ENCODE peak calls at places on chromosomes 13 and 19, in seven cellular contexts. N is GM04504; K is fibroblast of lung; A is HCT116; Q is A673; T is stomach; G is naive thymus-derived CD4-positive, alpha-beta T cell. S is an unnamed sample.

GRCh38 chr13:43085545-43085944 is 62.2 kb downstream of the DNAJC15 start:
- DNase-seq in N (peak), K (peak), T (no peak), G (no peak), Q (peak), A (peak), S (no peak)

GRCh38 chr13:53439439-53440225 is 411.0 kb downstream of the OLFM4 start:
- DNase-seq in K (no peak), T (no peak), G (no peak), N (no peak), A (no peak), Q (no peak), S (no peak)

GRCh38 chr13:48318014-48318713 is 14.6 kb downstream of the RB1 start:
- DNase-seq in K (no peak), Q (no peak), A (no peak), G (no peak), N (no peak), T (no peak), S (no peak)

GRCh38 chr13:29165840-29166239 is 345.7 kb downstream of the MTUS2 start:
- DNase-seq in Q (no peak), K (peak), G (no peak), A (no peak), N (no peak), T (no peak), S (peak)

GRCh38 chr13:39107484-39108040 is 69.3 kb downstream of the NHLRC3 start:
- DNase-seq in T (no peak), G (no peak), Q (no peak), K (no peak), N (no peak), A (no peak), S (no peak)

GRCh38 chr19:53461866-53462265 is 5.7 kb upstream of the ZNF813 start:
- DNase-seq in Q (no peak), A (no peak), T (no peak), N (no peak), K (no peak), G (no peak), S (no peak)

GRCh38 chr19:40744554-40745401 is 5.5 kb downstream of the ACTMAP start:
- DNase-seq in K (no peak), N (no peak), T (no peak), G (no peak), A (no peak), Q (no peak), S (no peak)

GRCh38 chr19:49497047-49497789 is 984 bp downstream of the RPS11 start:
- DNase-seq in N (no peak), K (peak), A (no peak), T (peak), Q (peak), G (peak), S (no peak)

GRCh38 chr13:28117689-28118377 is 17.5 kb upstream of the FLT3 start:
- DNase-seq in Q (peak), A (no peak), K (no peak), G (no peak), T (peak), N (no peak), S (no peak)

GRCh38 chr19:31312004-31312403 is 37.2 kb downstream of the TSHZ3 start:
- DNase-seq in Q (no peak), T (no peak), K (peak), G (no peak), A (no peak), N (peak), S (peak)

GRCh38 chr19:35977446-35978222 is 17.4 kb upstream of the SDHAF1 start:
- DNase-seq in T (no peak), Q (peak), N (no peak), G (no peak), K (no peak), A (peak), S (no peak)

GRCh38 chr13:52128714-52129700 is at the start of gene NEK5:
- DNase-seq in G (peak), N (peak), T (peak), A (peak), Q (peak), K (peak), S (no peak)

GRCh38 chr13:24670927-24671326 is 9.3 kb upstream of the ATP12A start:
- DNase-seq in A (peak), G (no peak), Q (peak), K (peak), N (no peak), T (no peak), S (no peak)

GRCh38 chr13:26653310-26653709 is 95.8 kb downstream of the WASF3 start:
- DNase-seq in T (no peak), Q (no peak), A (no peak), N (peak), G (no peak), K (peak), S (peak)

GRCh38 chr13:113006660-113007059 is 37.6 kb downstream of the MCF2L start:
- DNase-seq in A (no peak), Q (no peak), N (no peak), K (no peak), G (no peak), T (no peak), S (no peak)

GRCh38 chr19:35729021-35729420 is 11.2 kb downstream of the KMT2B start:
- DNase-seq in A (no peak), Q (no peak), N (no peak), G (no peak), K (no peak), T (no peak), S (no peak)

GRCh38 chr19:55216461-55217198 is 7.3 kb upstream of the PTPRH start:
- DNase-seq in A (peak), G (peak), K (peak), N (peak), Q (peak), T (peak), S (peak)

GRCh38 chr13:30191491-30192100 is 115.8 kb downstream of the KATNAL1 start:
- DNase-seq in T (no peak), Q (no peak), A (no peak), G (no peak), K (peak), N (peak), S (no peak)

GRCh38 chr13:30831515-30831914 is 74.6 kb upstream of the MEDAG start:
- DNase-seq in G (no peak), N (no peak), Q (no peak), T (no peak), A (no peak), K (no peak), S (no peak)

GRCh38 chr13:30148171-30148754 is 159.1 kb downstream of the KATNAL1 start:
- DNase-seq in N (no peak), K (no peak), Q (no peak), G (peak), A (no peak), T (no peak), S (no peak)

GRCh38 chr13:48728876-48729275 is 75.1 kb downstream of the CYSLTR2 start:
- DNase-seq in K (peak), G (no peak), Q (no peak), T (no peak), N (no peak), A (no peak), S (no peak)

GRCh38 chr19:10461047-10461949 is 41.0 kb downstream of the PDE4A start:
- DNase-seq in N (peak), A (peak), G (peak), T (peak), Q (peak), K (peak), S (peak)

GRCh38 chr19:40217921-40218890 is at the start of gene TTC9B:
- DNase-seq in A (no peak), T (no peak), K (no peak), N (no peak), G (peak), Q (peak), S (no peak)

GRCh38 chr13:45362939-45363338 is 22.0 kb upstream of the TPT1 start:
- DNase-seq in Q (no peak), G (no peak), A (no peak), T (no peak), N (no peak), K (no peak), S (no peak)

GRCh38 chr19:18233224-18233825 is 7.1 kb upstream of the PDE4C start:
- DNase-seq in Q (peak), G (peak), N (no peak), A (no peak), T (peak), K (peak), S (no peak)

GRCh38 chr13:110912651-110913051 is 2.2 kb downstream of the ANKRD10 start:
- DNase-seq in N (no peak), A (no peak), T (no peak), K (peak), G (no peak), Q (no peak), S (peak)

GRCh38 chr19:7265963-7266362 is 28.3 kb downstream of the INSR start:
- DNase-seq in G (no peak), T (peak), N (no peak), Q (no peak), K (no peak), A (no peak), S (no peak)

GRCh38 chr13:20271441-20271840 is 39.3 kb upstream of the GJB6 start:
- DNase-seq in A (no peak), G (no peak), T (no peak), N (no peak), K (no peak), Q (no peak), S (no peak)

GRCh38 chr13:113741101-113741731 is 17.8 kb upstream of the TMEM255B start:
- DNase-seq in K (peak), G (peak), T (no peak), A (no peak), Q (no peak), N (no peak), S (no peak)

GRCh38 chr13:99803141-99803540 is 168.4 kb downstream of the ZIC5 start:
- DNase-seq in Q (no peak), G (no peak), K (no peak), N (no peak), T (no peak), A (no peak), S (no peak)

GRCh38 chr19:17834350-17835181 is 13.2 kb downstream of the JAK3 start:
- DNase-seq in T (no peak), K (no peak), A (no peak), N (no peak), Q (no peak), G (no peak), S (no peak)

GRCh38 chr19:16106121-16106520 is 5.6 kb upstream of the RAB8A start:
- DNase-seq in T (no peak), K (peak), Q (no peak), G (no peak), N (no peak), A (no peak), S (no peak)

GRCh38 chr19:51948979-51949378 is 21.7 kb downstream of the ZNF613 start:
- DNase-seq in A (no peak), Q (peak), K (peak), G (no peak), N (no peak), T (no peak), S (peak)

GRCh38 chr13:99315186-99315585 is 8.0 kb upstream of the GPR183 start:
- DNase-seq in N (no peak), K (no peak), Q (no peak), A (no peak), T (no peak), G (no peak), S (no peak)

GRCh38 chr19:823565-824121 is 1.9 kb upstream of the PLPPR3 start:
- DNase-seq in K (no peak), T (no peak), Q (no peak), G (no peak), N (no peak), A (no peak), S (no peak)

GRCh38 chr19:2360876-2361232 is 789 bp downstream of the TMPRSS9 start:
- DNase-seq in Q (no peak), A (no peak), T (no peak), K (no peak), G (no peak), N (no peak), S (no peak)

GRCh38 chr13:111115051-111115840 is at the start of gene ARHGEF7:
- DNase-seq in Q (no peak), K (peak), T (no peak), N (no peak), G (no peak), A (no peak), S (no peak)